ENCODE peak calls at places on chromosomes 5 and 9, in seven cellular contexts. One of them, this sample, is unnamed.

GRCh38 chr5:621341-621761 is 9.2 kb downstream of the CEP72 start:
- DNase-seq in right atrium auricular region: no peak
- DNase-seq in heart right ventricle: no peak
- DNase-seq in Peyer's patch: peak
- DNase-seq in astrocyte of the cerebellum: no peak
- DNase-seq in fibroblast of lung: no peak
- DNase-seq in adrenal gland: no peak
- DNase-seq in this sample: no peak

GRCh38 chr5:72597456-72597948 is 90.3 kb upstream of the ZNF366 start:
- DNase-seq in right atrium auricular region: no peak
- DNase-seq in heart right ventricle: peak
- DNase-seq in Peyer's patch: no peak
- DNase-seq in astrocyte of the cerebellum: peak
- DNase-seq in fibroblast of lung: peak
- DNase-seq in adrenal gland: peak
- DNase-seq in this sample: peak

GRCh38 chr5:95621839-95622629 is 2.1 kb downstream of the GPR150 start:
- DNase-seq in right atrium auricular region: no peak
- DNase-seq in heart right ventricle: no peak
- DNase-seq in Peyer's patch: no peak
- DNase-seq in astrocyte of the cerebellum: no peak
- DNase-seq in fibroblast of lung: no peak
- DNase-seq in adrenal gland: no peak
- DNase-seq in this sample: no peak

GRCh38 chr5:169350016-169350415 is 49.1 kb upstream of the SLIT3 start:
- DNase-seq in right atrium auricular region: no peak
- DNase-seq in heart right ventricle: no peak
- DNase-seq in Peyer's patch: no peak
- DNase-seq in astrocyte of the cerebellum: peak
- DNase-seq in fibroblast of lung: peak
- DNase-seq in adrenal gland: no peak
- DNase-seq in this sample: peak

GRCh38 chr9:95409650-95410426 is 92.3 kb upstream of the FANCC start:
- DNase-seq in right atrium auricular region: no peak
- DNase-seq in heart right ventricle: no peak
- DNase-seq in Peyer's patch: no peak
- DNase-seq in astrocyte of the cerebellum: peak
- DNase-seq in fibroblast of lung: peak
- DNase-seq in adrenal gland: no peak
- DNase-seq in this sample: peak

GRCh38 chr9:16515879-16516289 is 354.6 kb downstream of the BNC2 start:
- DNase-seq in right atrium auricular region: no peak
- DNase-seq in heart right ventricle: no peak
- DNase-seq in Peyer's patch: no peak
- DNase-seq in astrocyte of the cerebellum: peak
- DNase-seq in fibroblast of lung: peak
- DNase-seq in adrenal gland: peak
- DNase-seq in this sample: no peak

GRCh38 chr5:31343946-31344345 is 150.5 kb downstream of the CDH6 start:
- DNase-seq in right atrium auricular region: no peak
- DNase-seq in heart right ventricle: no peak
- DNase-seq in Peyer's patch: no peak
- DNase-seq in astrocyte of the cerebellum: no peak
- DNase-seq in fibroblast of lung: no peak
- DNase-seq in adrenal gland: no peak
- DNase-seq in this sample: no peak

GRCh38 chr5:128671861-128672414 is 133.9 kb upstream of the FBN2 start:
- DNase-seq in right atrium auricular region: no peak
- DNase-seq in heart right ventricle: no peak
- DNase-seq in Peyer's patch: no peak
- DNase-seq in astrocyte of the cerebellum: no peak
- DNase-seq in fibroblast of lung: peak
- DNase-seq in adrenal gland: no peak
- DNase-seq in this sample: no peak

GRCh38 chr5:130496215-130496614 is 592.0 kb downstream of the CHSY3 start:
- DNase-seq in right atrium auricular region: no peak
- DNase-seq in heart right ventricle: no peak
- DNase-seq in Peyer's patch: no peak
- DNase-seq in astrocyte of the cerebellum: no peak
- DNase-seq in fibroblast of lung: no peak
- DNase-seq in adrenal gland: no peak
- DNase-seq in this sample: no peak

GRCh38 chr9:93267681-93268505 is 84.0 kb downstream of the WNK2 start:
- DNase-seq in right atrium auricular region: no peak
- DNase-seq in heart right ventricle: no peak
- DNase-seq in Peyer's patch: peak
- DNase-seq in astrocyte of the cerebellum: no peak
- DNase-seq in fibroblast of lung: no peak
- DNase-seq in adrenal gland: no peak
- DNase-seq in this sample: no peak

GRCh38 chr5:115415143-115415491 is 118.7 kb upstream of the CCDC112 start:
- DNase-seq in right atrium auricular region: no peak
- DNase-seq in heart right ventricle: peak
- DNase-seq in Peyer's patch: peak
- DNase-seq in astrocyte of the cerebellum: peak
- DNase-seq in fibroblast of lung: peak
- DNase-seq in adrenal gland: no peak
- DNase-seq in this sample: peak

GRCh38 chr9:83062653-83063527 is at the start of gene RASEF:
- DNase-seq in right atrium auricular region: no peak
- DNase-seq in heart right ventricle: no peak
- DNase-seq in Peyer's patch: peak
- DNase-seq in astrocyte of the cerebellum: no peak
- DNase-seq in fibroblast of lung: peak
- DNase-seq in adrenal gland: no peak
- DNase-seq in this sample: no peak

GRCh38 chr5:68898961-68899471 is 194.8 kb upstream of the SLC30A5 start:
- DNase-seq in right atrium auricular region: no peak
- DNase-seq in heart right ventricle: no peak
- DNase-seq in Peyer's patch: no peak
- DNase-seq in astrocyte of the cerebellum: peak
- DNase-seq in fibroblast of lung: peak
- DNase-seq in adrenal gland: no peak
- DNase-seq in this sample: peak

GRCh38 chr9:95017661-95018060 is 291.2 kb downstream of the AOPEP start:
- DNase-seq in right atrium auricular region: no peak
- DNase-seq in heart right ventricle: no peak
- DNase-seq in Peyer's patch: no peak
- DNase-seq in astrocyte of the cerebellum: no peak
- DNase-seq in fibroblast of lung: no peak
- DNase-seq in adrenal gland: no peak
- DNase-seq in this sample: no peak

GRCh38 chr9:111016046-111017026 is 21.9 kb downstream of the LPAR1 start:
- DNase-seq in right atrium auricular region: no peak
- DNase-seq in heart right ventricle: no peak
- DNase-seq in Peyer's patch: no peak
- DNase-seq in astrocyte of the cerebellum: no peak
- DNase-seq in fibroblast of lung: peak
- DNase-seq in adrenal gland: no peak
- DNase-seq in this sample: no peak

GRCh38 chr9:96874947-96875459 is 20.7 kb upstream of the ZNF782 start:
- DNase-seq in right atrium auricular region: no peak
- DNase-seq in heart right ventricle: no peak
- DNase-seq in Peyer's patch: peak
- DNase-seq in astrocyte of the cerebellum: peak
- DNase-seq in fibroblast of lung: peak
- DNase-seq in adrenal gland: peak
- DNase-seq in this sample: no peak

GRCh38 chr5:138632900-138633489 is 57.8 kb upstream of the HSPA9 start:
- DNase-seq in right atrium auricular region: peak
- DNase-seq in heart right ventricle: peak
- DNase-seq in Peyer's patch: no peak
- DNase-seq in astrocyte of the cerebellum: peak
- DNase-seq in fibroblast of lung: peak
- DNase-seq in adrenal gland: peak
- DNase-seq in this sample: peak

GRCh38 chr5:27191786-27192505 is 153.6 kb upstream of the CDH9 start:
- DNase-seq in right atrium auricular region: no peak
- DNase-seq in heart right ventricle: no peak
- DNase-seq in Peyer's patch: no peak
- DNase-seq in astrocyte of the cerebellum: peak
- DNase-seq in fibroblast of lung: peak
- DNase-seq in adrenal gland: no peak
- DNase-seq in this sample: no peak

GRCh38 chr9:96246267-96246671 is 55.7 kb downstream of the HSD17B3 start:
- DNase-seq in right atrium auricular region: no peak
- DNase-seq in heart right ventricle: no peak
- DNase-seq in Peyer's patch: no peak
- DNase-seq in astrocyte of the cerebellum: no peak
- DNase-seq in fibroblast of lung: no peak
- DNase-seq in adrenal gland: peak
- DNase-seq in this sample: no peak

GRCh38 chr5:167903243-167903642 is 388.2 kb upstream of the WWC1 start:
- DNase-seq in right atrium auricular region: no peak
- DNase-seq in heart right ventricle: no peak
- DNase-seq in Peyer's patch: no peak
- DNase-seq in astrocyte of the cerebellum: no peak
- DNase-seq in fibroblast of lung: no peak
- DNase-seq in adrenal gland: no peak
- DNase-seq in this sample: no peak

GRCh38 chr9:37582548-37583157 is 6.5 kb upstream of the FBXO10 start:
- DNase-seq in right atrium auricular region: no peak
- DNase-seq in heart right ventricle: no peak
- DNase-seq in Peyer's patch: no peak
- DNase-seq in astrocyte of the cerebellum: peak
- DNase-seq in fibroblast of lung: peak
- DNase-seq in adrenal gland: no peak
- DNase-seq in this sample: no peak

GRCh38 chr9:73155389-73155788 is 3.7 kb downstream of the ANXA1 start:
- DNase-seq in right atrium auricular region: no peak
- DNase-seq in heart right ventricle: no peak
- DNase-seq in Peyer's patch: no peak
- DNase-seq in astrocyte of the cerebellum: no peak
- DNase-seq in fibroblast of lung: no peak
- DNase-seq in adrenal gland: no peak
- DNase-seq in this sample: no peak

GRCh38 chr9:73156593-73157187 is 5.0 kb downstream of the ANXA1 start:
- DNase-seq in right atrium auricular region: no peak
- DNase-seq in heart right ventricle: no peak
- DNase-seq in Peyer's patch: no peak
- DNase-seq in astrocyte of the cerebellum: no peak
- DNase-seq in fibroblast of lung: no peak
- DNase-seq in adrenal gland: no peak
- DNase-seq in this sample: no peak

GRCh38 chr9:73158723-73159122 is 7.1 kb downstream of the ANXA1 start:
- DNase-seq in right atrium auricular region: no peak
- DNase-seq in heart right ventricle: no peak
- DNase-seq in Peyer's patch: no peak
- DNase-seq in astrocyte of the cerebellum: no peak
- DNase-seq in fibroblast of lung: no peak
- DNase-seq in adrenal gland: no peak
- DNase-seq in this sample: no peak

GRCh38 chr9:73155968-73156592 is 4.4 kb downstream of the ANXA1 start:
- DNase-seq in right atrium auricular region: no peak
- DNase-seq in heart right ventricle: no peak
- DNase-seq in Peyer's patch: no peak
- DNase-seq in astrocyte of the cerebellum: no peak
- DNase-seq in fibroblast of lung: no peak
- DNase-seq in adrenal gland: no peak
- DNase-seq in this sample: no peak

GRCh38 chr9:73157811-73158210 is 6.1 kb downstream of the ANXA1 start:
- DNase-seq in right atrium auricular region: no peak
- DNase-seq in heart right ventricle: no peak
- DNase-seq in Peyer's patch: no peak
- DNase-seq in astrocyte of the cerebellum: no peak
- DNase-seq in fibroblast of lung: peak
- DNase-seq in adrenal gland: no peak
- DNase-seq in this sample: no peak
- H3K4me3 ChIP-seq in right atrium auricular region: no peak
- H3K4me3 ChIP-seq in heart right ventricle: no peak
- H3K4me3 ChIP-seq in Peyer's patch: no peak
- H3K4me3 ChIP-seq in astrocyte of the cerebellum: no peak
- H3K4me3 ChIP-seq in fibroblast of lung: no peak
- H3K4me3 ChIP-seq in adrenal gland: no peak
- H3K4me3 ChIP-seq in this sample: no peak

GRCh38 chr5:135149956-135150723 is 116.1 kb upstream of the PITX1 start:
- DNase-seq in right atrium auricular region: no peak
- DNase-seq in heart right ventricle: no peak
- DNase-seq in Peyer's patch: no peak
- DNase-seq in astrocyte of the cerebellum: no peak
- DNase-seq in fibroblast of lung: no peak
- DNase-seq in adrenal gland: no peak
- DNase-seq in this sample: no peak

GRCh38 chr5:135153259-135153658 is 119.2 kb upstream of the PITX1 start:
- DNase-seq in right atrium auricular region: no peak
- DNase-seq in heart right ventricle: no peak
- DNase-seq in Peyer's patch: no peak
- DNase-seq in astrocyte of the cerebellum: no peak
- DNase-seq in fibroblast of lung: no peak
- DNase-seq in adrenal gland: no peak
- DNase-seq in this sample: no peak

GRCh38 chr5:135150767-135151166 is 116.7 kb upstream of the PITX1 start:
- DNase-seq in right atrium auricular region: no peak
- DNase-seq in heart right ventricle: no peak
- DNase-seq in Peyer's patch: no peak
- DNase-seq in astrocyte of the cerebellum: no peak
- DNase-seq in fibroblast of lung: no peak
- DNase-seq in adrenal gland: no peak
- DNase-seq in this sample: no peak

GRCh38 chr5:135149229-135149955 is 115.4 kb upstream of the PITX1 start:
- DNase-seq in right atrium auricular region: no peak
- DNase-seq in heart right ventricle: no peak
- DNase-seq in Peyer's patch: no peak
- DNase-seq in astrocyte of the cerebellum: no peak
- DNase-seq in fibroblast of lung: no peak
- DNase-seq in adrenal gland: no peak
- DNase-seq in this sample: no peak

GRCh38 chr5:135151256-135151655 is 117.2 kb upstream of the PITX1 start:
- DNase-seq in right atrium auricular region: peak
- DNase-seq in heart right ventricle: no peak
- DNase-seq in Peyer's patch: no peak
- DNase-seq in astrocyte of the cerebellum: no peak
- DNase-seq in fibroblast of lung: no peak
- DNase-seq in adrenal gland: no peak
- DNase-seq in this sample: no peak
- TF ChIP-seq CTCF in right atrium auricular region: no peak
- TF ChIP-seq CTCF in heart right ventricle: no peak
- TF ChIP-seq CTCF in Peyer's patch: no peak
- TF ChIP-seq CTCF in astrocyte of the cerebellum: no peak
- TF ChIP-seq CTCF in fibroblast of lung: no peak
- TF ChIP-seq CTCF in adrenal gland: no peak
- TF ChIP-seq CTCF in this sample: no peak

GRCh38 chr9:2285411-2285810 is 270.3 kb downstream of the SMARCA2 start:
- DNase-seq in right atrium auricular region: no peak
- DNase-seq in heart right ventricle: no peak
- DNase-seq in Peyer's patch: no peak
- DNase-seq in astrocyte of the cerebellum: no peak
- DNase-seq in fibroblast of lung: no peak
- DNase-seq in adrenal gland: no peak
- DNase-seq in this sample: no peak
- H3K4me3 ChIP-seq in right atrium auricular region: no peak
- H3K4me3 ChIP-seq in heart right ventricle: no peak
- H3K4me3 ChIP-seq in Peyer's patch: no peak
- H3K4me3 ChIP-seq in astrocyte of the cerebellum: no peak
- H3K4me3 ChIP-seq in fibroblast of lung: no peak
- H3K4me3 ChIP-seq in adrenal gland: no peak
- H3K4me3 ChIP-seq in this sample: no peak

DNA sequence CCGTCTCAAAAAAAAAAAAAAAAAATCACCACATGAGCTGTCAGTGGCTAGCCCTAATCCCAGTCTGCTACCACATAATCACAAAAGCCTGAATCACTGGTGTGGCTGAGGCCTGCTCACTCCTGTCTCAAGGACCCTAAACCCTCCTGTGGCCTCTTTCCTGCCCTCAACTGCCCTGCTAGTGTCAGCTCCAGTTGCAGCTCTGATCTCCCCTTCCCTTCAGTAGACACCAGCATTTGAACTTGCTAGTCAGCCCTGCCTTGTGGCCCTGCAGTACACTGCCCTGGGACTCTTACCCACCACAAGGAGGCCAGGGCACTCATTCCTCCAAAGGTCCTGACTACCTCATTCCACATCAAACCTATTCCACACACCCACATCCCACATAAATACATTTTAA is 9.5 kb upstream of the P4HA2 start:
- DNase-seq in right atrium auricular region: no peak
- DNase-seq in heart right ventricle: no peak
- DNase-seq in Peyer's patch: peak
- DNase-seq in astrocyte of the cerebellum: no peak
- DNase-seq in fibroblast of lung: peak
- DNase-seq in adrenal gland: peak
- DNase-seq in this sample: no peak
- TF ChIP-seq CTCF in right atrium auricular region: no peak
- TF ChIP-seq CTCF in heart right ventricle: no peak
- TF ChIP-seq CTCF in Peyer's patch: no peak
- TF ChIP-seq CTCF in astrocyte of the cerebellum: no peak
- TF ChIP-seq CTCF in fibroblast of lung: no peak
- TF ChIP-seq CTCF in adrenal gland: no peak
- TF ChIP-seq CTCF in this sample: no peak

This sample was measured in HFF-Myc.